ENCODE peak calls at places on chromosomes 1 and 21, in five cellular contexts. One of them, this sample, is unnamed.

GRCh38 chr1:86912501-86912900 is 1.4 kb downstream of the SELENOF start:
- DNase-seq in EL: peak
- DNase-seq in T-helper 1 cell: no peak
- DNase-seq in mesothelial cell of epicardium: no peak
- DNase-seq in GM03348: peak
- DNase-seq in this sample: no peak

GRCh38 chr1:4046836-4047461 is 146.9 kb upstream of the C1orf174 start:
- DNase-seq in T-helper 1 cell: no peak
- DNase-seq in GM03348: no peak
- DNase-seq in EL: no peak
- DNase-seq in mesothelial cell of epicardium: no peak
- DNase-seq in this sample: no peak

GRCh38 chr1:176225911-176226310 is 18.8 kb upstream of the COP1 start:
- DNase-seq in EL: no peak
- DNase-seq in mesothelial cell of epicardium: no peak
- DNase-seq in GM03348: no peak
- DNase-seq in T-helper 1 cell: no peak
- DNase-seq in this sample: no peak

GRCh38 chr21:46661211-46661625 is 25.7 kb downstream of the PRMT2 start:
- DNase-seq in GM03348: peak
- DNase-seq in EL: peak
- DNase-seq in mesothelial cell of epicardium: no peak
- DNase-seq in T-helper 1 cell: peak
- DNase-seq in this sample: peak

GRCh38 chr1:234154320-234155251 is 218.7 kb upstream of the COA6 start:
- DNase-seq in EL: peak
- DNase-seq in mesothelial cell of epicardium: no peak
- DNase-seq in T-helper 1 cell: no peak
- DNase-seq in GM03348: peak
- DNase-seq in this sample: peak

GRCh38 chr1:107139833-107140702 is 771 bp upstream of the NTNG1 start:
- DNase-seq in EL: peak
- DNase-seq in mesothelial cell of epicardium: no peak
- DNase-seq in GM03348: peak
- DNase-seq in T-helper 1 cell: no peak
- DNase-seq in this sample: no peak

GRCh38 chr1:184520343-184520742 is 133.5 kb downstream of the C1orf21 start:
- DNase-seq in GM03348: peak
- DNase-seq in mesothelial cell of epicardium: no peak
- DNase-seq in EL: no peak
- DNase-seq in T-helper 1 cell: no peak
- DNase-seq in this sample: no peak

GRCh38 chr1:37714226-37714625 is 21.9 kb downstream of the CDCA8 start:
- DNase-seq in T-helper 1 cell: no peak
- DNase-seq in EL: no peak
- DNase-seq in GM03348: no peak
- DNase-seq in mesothelial cell of epicardium: no peak
- DNase-seq in this sample: no peak

GRCh38 chr1:158177705-158178450 is 2.8 kb upstream of the CD1D start:
- DNase-seq in EL: peak
- DNase-seq in T-helper 1 cell: no peak
- DNase-seq in mesothelial cell of epicardium: peak
- DNase-seq in GM03348: peak
- DNase-seq in this sample: no peak

GRCh38 chr1:111197598-111198289 is 2.7 kb downstream of the DENND2D start:
- DNase-seq in GM03348: peak
- DNase-seq in EL: no peak
- DNase-seq in T-helper 1 cell: peak
- DNase-seq in mesothelial cell of epicardium: no peak
- DNase-seq in this sample: no peak

GRCh38 chr1:245835386-245835785 is 671.7 kb downstream of the SMYD3 start:
- DNase-seq in mesothelial cell of epicardium: no peak
- DNase-seq in EL: no peak
- DNase-seq in T-helper 1 cell: no peak
- DNase-seq in GM03348: peak
- DNase-seq in this sample: no peak

GRCh38 chr1:201006450-201006849 is 17.1 kb downstream of the KIF21B start:
- DNase-seq in mesothelial cell of epicardium: no peak
- DNase-seq in GM03348: no peak
- DNase-seq in EL: no peak
- DNase-seq in T-helper 1 cell: no peak
- DNase-seq in this sample: no peak

GRCh38 chr1:155261401-155261887 is 716 bp downstream of the SCAMP3 start:
- DNase-seq in mesothelial cell of epicardium: no peak
- DNase-seq in GM03348: peak
- DNase-seq in EL: peak
- DNase-seq in T-helper 1 cell: no peak
- DNase-seq in this sample: no peak

GRCh38 chr1:23639460-23639859 is 52.1 kb upstream of the RPL11 start:
- DNase-seq in EL: no peak
- DNase-seq in mesothelial cell of epicardium: no peak
- DNase-seq in GM03348: no peak
- DNase-seq in T-helper 1 cell: no peak
- DNase-seq in this sample: no peak

GRCh38 chr1:30757196-30757949 is at the start of gene LAPTM5:
- DNase-seq in T-helper 1 cell: peak
- DNase-seq in EL: peak
- DNase-seq in GM03348: no peak
- DNase-seq in mesothelial cell of epicardium: no peak
- DNase-seq in this sample: no peak

GRCh38 chr1:204032642-204033235 is 40.2 kb upstream of the SOX13 start:
- DNase-seq in mesothelial cell of epicardium: no peak
- DNase-seq in T-helper 1 cell: no peak
- DNase-seq in GM03348: no peak
- DNase-seq in EL: no peak
- DNase-seq in this sample: no peak

GRCh38 chr1:35640380-35641232 is 720 bp downstream of the PSMB2 start:
- DNase-seq in EL: peak
- DNase-seq in mesothelial cell of epicardium: no peak
- DNase-seq in T-helper 1 cell: no peak
- DNase-seq in GM03348: no peak
- DNase-seq in this sample: no peak

GRCh38 chr1:27348861-27349783 is 7.3 kb downstream of the SYTL1 start:
- DNase-seq in EL: peak
- DNase-seq in mesothelial cell of epicardium: no peak
- DNase-seq in T-helper 1 cell: peak
- DNase-seq in GM03348: peak
- DNase-seq in this sample: no peak

GRCh38 chr1:77542784-77543183 is 139.7 kb downstream of the ZZZ3 start:
- DNase-seq in mesothelial cell of epicardium: no peak
- DNase-seq in T-helper 1 cell: no peak
- DNase-seq in EL: no peak
- DNase-seq in GM03348: no peak
- DNase-seq in this sample: no peak

GRCh38 chr1:172347416-172347815 is 73.1 kb upstream of the C1orf105 start:
- DNase-seq in GM03348: no peak
- DNase-seq in T-helper 1 cell: no peak
- DNase-seq in mesothelial cell of epicardium: no peak
- DNase-seq in EL: no peak
- DNase-seq in this sample: no peak

GRCh38 chr1:55043011-55043410 is 3.7 kb downstream of the PCSK9 start:
- DNase-seq in mesothelial cell of epicardium: no peak
- DNase-seq in GM03348: no peak
- DNase-seq in T-helper 1 cell: no peak
- DNase-seq in EL: no peak
- DNase-seq in this sample: no peak

GRCh38 chr1:115325876-115326275 is 12.2 kb downstream of the NGF start:
- DNase-seq in EL: peak
- DNase-seq in T-helper 1 cell: no peak
- DNase-seq in GM03348: no peak
- DNase-seq in mesothelial cell of epicardium: no peak
- DNase-seq in this sample: no peak

GRCh38 chr21:43815991-43816390 is 26.6 kb downstream of the RRP1 start:
- DNase-seq in GM03348: no peak
- DNase-seq in T-helper 1 cell: no peak
- DNase-seq in EL: no peak
- DNase-seq in mesothelial cell of epicardium: no peak
- DNase-seq in this sample: no peak

GRCh38 chr1:232904566-232904965 is 45.8 kb upstream of the NTPCR start:
- DNase-seq in T-helper 1 cell: no peak
- DNase-seq in GM03348: peak
- DNase-seq in mesothelial cell of epicardium: no peak
- DNase-seq in EL: peak
- DNase-seq in this sample: peak

GRCh38 chr1:143497374-143497747 is 474.4 kb downstream of the FAM72C start:
- DNase-seq in mesothelial cell of epicardium: peak
- DNase-seq in EL: no peak
- DNase-seq in GM03348: no peak
- DNase-seq in T-helper 1 cell: peak
- DNase-seq in this sample: no peak

GRCh38 chr1:17233675-17234074 is 15.2 kb upstream of the PADI3 start:
- DNase-seq in GM03348: peak
- DNase-seq in EL: peak
- DNase-seq in mesothelial cell of epicardium: no peak
- DNase-seq in T-helper 1 cell: no peak
- DNase-seq in this sample: peak